ENCODE peak calls at places on chromosomes 7 and 10, in eight cellular contexts. One of them, this sample, is unnamed.

GRCh38 chr7:111029574-111030357 is 61.2 kb upstream of the LRRN3 start:
- DNase-seq in aorta: no peak
- DNase-seq in upper lobe of right lung: no peak
- DNase-seq in heart left ventricle: no peak
- DNase-seq in SK-N-SH: no peak
- DNase-seq in adrenal gland: peak; percentile 38
- DNase-seq in HAP-1: no peak
- DNase-seq in fibroblast of the aortic adventitia: peak; percentile 38
- DNase-seq in this sample: peak; percentile 32

GRCh38 chr7:131174391-131174790 is 153.3 kb upstream of the MKLN1 start:
- DNase-seq in aorta: no peak
- DNase-seq in upper lobe of right lung: no peak
- DNase-seq in heart left ventricle: no peak
- DNase-seq in SK-N-SH: no peak
- DNase-seq in adrenal gland: no peak
- DNase-seq in HAP-1: no peak
- DNase-seq in fibroblast of the aortic adventitia: no peak
- DNase-seq in this sample: no peak

GRCh38 chr7:152759655-152760383 is at the start of gene ACTR3B:
- DNase-seq in aorta: peak; percentile 97
- DNase-seq in upper lobe of right lung: peak; percentile 94
- DNase-seq in heart left ventricle: peak; percentile 96
- DNase-seq in SK-N-SH: peak; percentile 100
- DNase-seq in adrenal gland: peak; percentile 92
- DNase-seq in HAP-1: peak; percentile 92
- DNase-seq in fibroblast of the aortic adventitia: peak; percentile 84
- DNase-seq in this sample: peak; percentile 92

GRCh38 chr7:134992626-134993179 is 6.4 kb downstream of the AGBL3 start:
- DNase-seq in aorta: no peak
- DNase-seq in upper lobe of right lung: no peak
- DNase-seq in heart left ventricle: no peak
- DNase-seq in SK-N-SH: no peak
- DNase-seq in adrenal gland: no peak
- DNase-seq in HAP-1: no peak
- DNase-seq in fibroblast of the aortic adventitia: peak; percentile 59
- DNase-seq in this sample: no peak

GRCh38 chr7:74029991-74030415 is 2.0 kb downstream of the ELN start:
- DNase-seq in aorta: peak; percentile 74
- DNase-seq in upper lobe of right lung: no peak
- DNase-seq in heart left ventricle: peak; percentile 21
- DNase-seq in SK-N-SH: no peak
- DNase-seq in adrenal gland: no peak
- DNase-seq in HAP-1: no peak
- DNase-seq in fibroblast of the aortic adventitia: no peak
- DNase-seq in this sample: no peak

GRCh38 chr10:70283445-70284399 is at the start of gene NPFFR1:
- DNase-seq in aorta: no peak
- DNase-seq in upper lobe of right lung: peak; percentile 69
- DNase-seq in heart left ventricle: no peak
- DNase-seq in SK-N-SH: peak; percentile 75
- DNase-seq in adrenal gland: no peak
- DNase-seq in HAP-1: no peak
- DNase-seq in fibroblast of the aortic adventitia: no peak
- DNase-seq in this sample: peak; percentile 14

GRCh38 chr10:44009891-44010290 is 361.2 kb upstream of the ZNF32 start:
- DNase-seq in aorta: no peak
- DNase-seq in upper lobe of right lung: no peak
- DNase-seq in heart left ventricle: no peak
- DNase-seq in SK-N-SH: no peak
- DNase-seq in adrenal gland: no peak
- DNase-seq in HAP-1: no peak
- DNase-seq in fibroblast of the aortic adventitia: no peak
- DNase-seq in this sample: no peak

GRCh38 chr7:94145602-94146001 is 141.4 kb upstream of the BET1 start:
- DNase-seq in aorta: no peak
- DNase-seq in upper lobe of right lung: no peak
- DNase-seq in heart left ventricle: no peak
- DNase-seq in SK-N-SH: no peak
- DNase-seq in adrenal gland: no peak
- DNase-seq in HAP-1: no peak
- DNase-seq in fibroblast of the aortic adventitia: peak; percentile 68
- DNase-seq in this sample: no peak

GRCh38 chr7:33495207-33495606 is 365.8 kb downstream of the BBS9 start:
- DNase-seq in aorta: no peak
- DNase-seq in upper lobe of right lung: no peak
- DNase-seq in heart left ventricle: no peak
- DNase-seq in SK-N-SH: no peak
- DNase-seq in adrenal gland: no peak
- DNase-seq in HAP-1: no peak
- DNase-seq in fibroblast of the aortic adventitia: peak; percentile 77
- DNase-seq in this sample: no peak

GRCh38 chr10:110151467-110151866 is 55.9 kb upstream of the MXI1 start:
- DNase-seq in aorta: no peak
- DNase-seq in upper lobe of right lung: peak; percentile 71
- DNase-seq in heart left ventricle: no peak
- DNase-seq in SK-N-SH: no peak
- DNase-seq in adrenal gland: no peak
- DNase-seq in HAP-1: no peak
- DNase-seq in fibroblast of the aortic adventitia: no peak
- DNase-seq in this sample: peak; percentile 54

GRCh38 chr7:12715372-12716133 is 28.1 kb downstream of the ARL4A start:
- DNase-seq in aorta: no peak
- DNase-seq in upper lobe of right lung: peak; percentile 82
- DNase-seq in heart left ventricle: peak; percentile 65
- DNase-seq in SK-N-SH: no peak
- DNase-seq in adrenal gland: peak; percentile 27
- DNase-seq in HAP-1: peak; percentile 87
- DNase-seq in fibroblast of the aortic adventitia: peak; percentile 97
- DNase-seq in this sample: no peak

GRCh38 chr10:132921818-132922807 is 20.3 kb downstream of the CFAP46 start:
- DNase-seq in aorta: no peak
- DNase-seq in upper lobe of right lung: no peak
- DNase-seq in heart left ventricle: peak; percentile 55
- DNase-seq in SK-N-SH: peak; percentile 44
- DNase-seq in adrenal gland: no peak
- DNase-seq in HAP-1: no peak
- DNase-seq in fibroblast of the aortic adventitia: no peak
- DNase-seq in this sample: peak; percentile 52

GRCh38 chr7:23373151-23374004 is 74.2 kb downstream of the MALSU1 start:
- DNase-seq in aorta: no peak
- DNase-seq in upper lobe of right lung: no peak
- DNase-seq in heart left ventricle: no peak
- DNase-seq in SK-N-SH: no peak
- DNase-seq in adrenal gland: no peak
- DNase-seq in HAP-1: no peak
- DNase-seq in fibroblast of the aortic adventitia: peak; percentile 65
- DNase-seq in this sample: no peak

GRCh38 chr7:103065666-103066065 is 8.9 kb downstream of the FBXL13 start:
- DNase-seq in aorta: peak; percentile 75
- DNase-seq in upper lobe of right lung: peak; percentile 70
- DNase-seq in heart left ventricle: peak; percentile 56
- DNase-seq in SK-N-SH: peak; percentile 65
- DNase-seq in adrenal gland: no peak
- DNase-seq in HAP-1: peak; percentile 75
- DNase-seq in fibroblast of the aortic adventitia: peak; percentile 23
- DNase-seq in this sample: peak; percentile 86

GRCh38 chr7:29883462-29884398 is 77.4 kb downstream of the WIPF3 start:
- DNase-seq in aorta: peak; percentile 75
- DNase-seq in upper lobe of right lung: no peak
- DNase-seq in heart left ventricle: no peak
- DNase-seq in SK-N-SH: peak; percentile 39
- DNase-seq in adrenal gland: no peak
- DNase-seq in HAP-1: no peak
- DNase-seq in fibroblast of the aortic adventitia: no peak
- DNase-seq in this sample: no peak
- H3K4me3 ChIP-seq in aorta: peak overlapping the region; percentile 37
- H3K4me3 ChIP-seq in upper lobe of right lung: no peak overlapping the region
- H3K4me3 ChIP-seq in heart left ventricle: no peak overlapping the region
- H3K4me3 ChIP-seq in SK-N-SH: no peak overlapping the region
- H3K4me3 ChIP-seq in adrenal gland: no peak overlapping the region
- H3K4me3 ChIP-seq in HAP-1: no peak overlapping the region
- H3K4me3 ChIP-seq in fibroblast of the aortic adventitia: no peak overlapping the region
- H3K4me3 ChIP-seq in this sample: no peak overlapping the region

GRCh38 chr10:77635402-77636227 is 2.0 kb downstream of the KCNMA1 start:
- DNase-seq in aorta: no peak
- DNase-seq in upper lobe of right lung: no peak
- DNase-seq in heart left ventricle: no peak
- DNase-seq in SK-N-SH: no peak
- DNase-seq in adrenal gland: no peak
- DNase-seq in HAP-1: no peak
- DNase-seq in fibroblast of the aortic adventitia: no peak
- DNase-seq in this sample: no peak
- H3K4me3 ChIP-seq in aorta: peak overlapping the region; percentile 94
- H3K4me3 ChIP-seq in upper lobe of right lung: peak overlapping the region; percentile 46
- H3K4me3 ChIP-seq in heart left ventricle: peak overlapping the region; percentile 55
- H3K4me3 ChIP-seq in SK-N-SH: peak overlapping the region; percentile 84
- H3K4me3 ChIP-seq in adrenal gland: no peak overlapping the region
- H3K4me3 ChIP-seq in HAP-1: no peak overlapping the region
- H3K4me3 ChIP-seq in fibroblast of the aortic adventitia: peak overlapping the region; percentile 80
- H3K4me3 ChIP-seq in this sample: peak overlapping the region; percentile 76

GRCh38 chr7:39130304-39130703 is 152.6 kb downstream of the POU6F2 start:
- DNase-seq in aorta: no peak
- DNase-seq in upper lobe of right lung: no peak
- DNase-seq in heart left ventricle: no peak
- DNase-seq in SK-N-SH: no peak
- DNase-seq in adrenal gland: no peak
- DNase-seq in HAP-1: no peak
- DNase-seq in fibroblast of the aortic adventitia: peak; percentile 2
- DNase-seq in this sample: no peak
- H3K4me3 ChIP-seq in aorta: no peak overlapping the region
- H3K4me3 ChIP-seq in upper lobe of right lung: peak overlapping the region; percentile 6
- H3K4me3 ChIP-seq in heart left ventricle: no peak overlapping the region
- H3K4me3 ChIP-seq in SK-N-SH: no peak overlapping the region
- H3K4me3 ChIP-seq in adrenal gland: no peak overlapping the region
- H3K4me3 ChIP-seq in HAP-1: no peak overlapping the region
- H3K4me3 ChIP-seq in fibroblast of the aortic adventitia: no peak overlapping the region
- H3K4me3 ChIP-seq in this sample: no peak overlapping the region

DNA sequence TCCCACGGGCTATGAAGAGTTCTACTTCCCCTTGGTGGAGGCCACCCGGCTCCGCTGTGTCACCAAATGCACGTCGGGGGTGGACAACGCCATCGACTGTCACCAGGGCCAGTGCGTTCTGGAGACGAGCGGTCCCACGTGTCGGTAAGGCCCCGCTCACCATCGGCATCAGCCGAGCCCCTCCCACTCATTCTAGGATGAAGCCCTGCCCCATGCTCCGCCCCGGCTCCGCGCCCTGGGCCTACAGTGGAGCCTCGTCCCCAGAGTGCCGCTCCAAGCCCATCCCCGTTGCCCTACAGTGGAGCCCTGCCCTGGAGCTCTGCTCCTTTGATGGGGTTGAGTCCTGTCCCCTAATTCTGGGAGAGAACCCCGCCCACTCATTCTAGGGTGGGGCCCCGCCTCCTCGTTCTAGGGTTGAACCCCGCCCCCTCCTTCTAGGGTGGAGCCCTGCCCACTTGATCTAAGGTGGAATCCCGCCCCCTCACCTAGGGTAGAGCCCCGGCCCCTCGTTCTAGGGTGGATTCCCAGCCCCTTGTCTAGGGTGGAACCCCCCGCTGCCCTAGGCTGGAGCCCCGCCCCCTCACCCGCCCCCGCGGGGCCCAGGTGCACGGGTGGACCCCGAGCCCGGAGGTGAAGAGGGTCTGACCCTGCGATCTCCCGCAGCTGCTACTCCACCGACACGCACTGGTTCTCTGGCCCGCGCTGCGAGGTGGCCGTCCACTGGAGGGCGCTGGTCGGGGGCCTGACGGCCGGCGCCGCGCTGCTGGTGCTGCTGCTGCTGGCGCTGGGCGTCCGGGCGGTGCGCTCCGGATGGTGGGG is 3.4 kb upstream of the MUC12 start:
- DNase-seq in aorta: peak; percentile 92
- DNase-seq in upper lobe of right lung: peak; percentile 91
- DNase-seq in heart left ventricle: peak; percentile 84
- DNase-seq in SK-N-SH: peak; percentile 99
- DNase-seq in adrenal gland: peak; percentile 69
- DNase-seq in HAP-1: peak; percentile 96
- DNase-seq in fibroblast of the aortic adventitia: peak; percentile 17
- DNase-seq in this sample: peak; percentile 89
- H3K4me3 ChIP-seq in aorta: no peak overlapping the region
- H3K4me3 ChIP-seq in upper lobe of right lung: peak overlapping the region; percentile 35
- H3K4me3 ChIP-seq in heart left ventricle: peak overlapping the region; percentile 31
- H3K4me3 ChIP-seq in SK-N-SH: peak overlapping the region; percentile 23
- H3K4me3 ChIP-seq in adrenal gland: no peak overlapping the region
- H3K4me3 ChIP-seq in HAP-1: peak overlapping the region; percentile 42
- H3K4me3 ChIP-seq in fibroblast of the aortic adventitia: no peak overlapping the region
- H3K4me3 ChIP-seq in this sample: peak overlapping the region; percentile 38

DNA sequence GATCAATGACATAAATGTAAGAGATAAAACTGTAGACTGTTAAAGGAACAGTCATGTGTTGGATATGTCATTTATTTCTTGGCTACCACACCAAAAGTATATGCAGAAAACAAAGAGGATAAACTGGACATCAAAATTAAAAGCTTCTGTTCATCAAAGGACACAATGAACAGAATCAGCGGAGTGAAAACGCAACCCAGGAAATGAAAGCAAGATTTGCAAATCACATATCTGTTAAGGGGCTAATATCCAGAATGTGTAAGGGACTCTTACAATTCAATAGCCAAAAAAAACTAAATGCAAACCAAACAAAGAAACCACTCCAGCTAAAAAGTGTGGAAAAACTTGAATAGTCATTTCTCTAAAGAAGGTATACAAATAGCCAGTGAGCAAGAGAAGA is 164.3 kb downstream of the ZMYND11 start:
- DNase-seq in aorta: no peak
- DNase-seq in upper lobe of right lung: no peak
- DNase-seq in heart left ventricle: no peak
- DNase-seq in SK-N-SH: no peak
- DNase-seq in adrenal gland: no peak
- DNase-seq in HAP-1: no peak
- DNase-seq in fibroblast of the aortic adventitia: no peak
- DNase-seq in this sample: no peak
- H3K4me3 ChIP-seq in aorta: no peak overlapping the region
- H3K4me3 ChIP-seq in upper lobe of right lung: no peak overlapping the region
- H3K4me3 ChIP-seq in heart left ventricle: no peak overlapping the region
- H3K4me3 ChIP-seq in SK-N-SH: no peak overlapping the region
- H3K4me3 ChIP-seq in adrenal gland: no peak overlapping the region
- H3K4me3 ChIP-seq in HAP-1: no peak overlapping the region
- H3K4me3 ChIP-seq in fibroblast of the aortic adventitia: no peak overlapping the region
- H3K4me3 ChIP-seq in this sample: no peak overlapping the region

This sample was measured in BE2C.